ENCODE peak calls at places on chromosomes 5 and 9, in five cellular contexts. One of them, this sample, is unnamed.

GRCh38 chr5:67998709-67999251 is 216.8 kb upstream of the PIK3R1 start:
- DNase-seq in Caco-2: no peak
- DNase-seq in cardiac muscle cell: peak; percentile 15
- DNase-seq in K562: no peak
- DNase-seq in osteoblast: peak; percentile 74
- DNase-seq in this sample: no peak

GRCh38 chr5:565782-566445 is 41.7 kb upstream of the SLC9A3 start:
- DNase-seq in Caco-2: no peak
- DNase-seq in cardiac muscle cell: no peak
- DNase-seq in K562: no peak
- DNase-seq in osteoblast: peak; percentile 93
- DNase-seq in this sample: no peak

GRCh38 chr5:141597814-141598213 is 21.0 kb downstream of the DIAPH1 start:
- DNase-seq in Caco-2: no peak
- DNase-seq in cardiac muscle cell: no peak
- DNase-seq in K562: no peak
- DNase-seq in osteoblast: no peak
- DNase-seq in this sample: no peak

GRCh38 chr9:136466155-136466541 is 16.7 kb downstream of the SEC16A start:
- DNase-seq in Caco-2: no peak
- DNase-seq in cardiac muscle cell: no peak
- DNase-seq in K562: no peak
- DNase-seq in osteoblast: no peak
- DNase-seq in this sample: no peak

GRCh38 chr5:113273949-113274348 is 160.8 kb downstream of the TSSK1B start:
- DNase-seq in Caco-2: no peak
- DNase-seq in cardiac muscle cell: no peak
- DNase-seq in K562: no peak
- DNase-seq in osteoblast: peak; percentile 32
- DNase-seq in this sample: peak; percentile 14

GRCh38 chr5:59773286-59773685 is 120.2 kb downstream of the PDE4D start:
- DNase-seq in Caco-2: no peak
- DNase-seq in cardiac muscle cell: no peak
- DNase-seq in K562: no peak
- DNase-seq in osteoblast: no peak
- DNase-seq in this sample: no peak

GRCh38 chr9:134217431-134218210 is 53.3 kb upstream of the RNU6ATAC start:
- DNase-seq in Caco-2: peak; percentile 71
- DNase-seq in cardiac muscle cell: no peak
- DNase-seq in K562: peak; percentile 50
- DNase-seq in osteoblast: peak; percentile 62
- DNase-seq in this sample: no peak

GRCh38 chr9:25677301-25678146 is 720 bp downstream of the TUSC1 start:
- DNase-seq in Caco-2: peak; percentile 79
- DNase-seq in cardiac muscle cell: peak; percentile 63
- DNase-seq in K562: no peak
- DNase-seq in osteoblast: peak; percentile 92
- DNase-seq in this sample: no peak

GRCh38 chr5:141867139-141867538 is 11.1 kb downstream of the PCDH1 start:
- DNase-seq in Caco-2: no peak
- DNase-seq in cardiac muscle cell: no peak
- DNase-seq in K562: no peak
- DNase-seq in osteoblast: peak; percentile 29
- DNase-seq in this sample: no peak

GRCh38 chr5:43631182-43631910 is 28.4 kb downstream of the NNT start:
- DNase-seq in Caco-2: peak; percentile 70
- DNase-seq in cardiac muscle cell: peak; percentile 94
- DNase-seq in K562: peak; percentile 75
- DNase-seq in osteoblast: peak; percentile 41
- DNase-seq in this sample: peak; percentile 44

GRCh38 chr9:11257992-11258391 is 645.2 kb upstream of the PTPRD start:
- DNase-seq in Caco-2: peak; percentile 6
- DNase-seq in cardiac muscle cell: peak; percentile 71
- DNase-seq in K562: no peak
- DNase-seq in osteoblast: no peak
- DNase-seq in this sample: no peak

GRCh38 chr5:148386041-148386440 is 2.3 kb downstream of the FBXO38 start:
- DNase-seq in Caco-2: no peak
- DNase-seq in cardiac muscle cell: no peak
- DNase-seq in K562: no peak
- DNase-seq in osteoblast: peak; percentile 48
- DNase-seq in this sample: no peak

GRCh38 chr5:105767265-105767664 is 1903.5 kb downstream of the EFNA5 start:
- DNase-seq in Caco-2: no peak
- DNase-seq in cardiac muscle cell: no peak
- DNase-seq in K562: no peak
- DNase-seq in osteoblast: no peak
- DNase-seq in this sample: no peak

GRCh38 chr5:110401881-110402280 is 324.6 kb downstream of the TMEM232 start:
- DNase-seq in Caco-2: no peak
- DNase-seq in cardiac muscle cell: no peak
- DNase-seq in K562: no peak
- DNase-seq in osteoblast: no peak
- DNase-seq in this sample: no peak

GRCh38 chr5:34058532-34058931 is 15.5 kb upstream of the C1QTNF3 start:
- DNase-seq in Caco-2: no peak
- DNase-seq in cardiac muscle cell: no peak
- DNase-seq in K562: no peak
- DNase-seq in osteoblast: no peak
- DNase-seq in this sample: no peak
- TF ChIP-seq CTCF in Caco-2: no peak
- TF ChIP-seq CTCF in cardiac muscle cell: no peak
- TF ChIP-seq CTCF in K562: no peak
- TF ChIP-seq CTCF in osteoblast: no peak
- TF ChIP-seq CTCF in this sample: no peak

GRCh38 chr9:130663258-130664171 is 879 bp upstream of the PRDM12 start:
- DNase-seq in Caco-2: no peak
- DNase-seq in cardiac muscle cell: no peak
- DNase-seq in K562: no peak
- DNase-seq in osteoblast: peak; percentile 92
- DNase-seq in this sample: no peak
- H3K4me1 ChIP-seq in Caco-2: no peaks in the 10 kb centered on the region
- H3K4me1 ChIP-seq in cardiac muscle cell: peaks cover 4% of the 10 kb centered on the region
- H3K4me1 ChIP-seq in K562: peaks cover 69% of the 10 kb centered on the region
- H3K4me1 ChIP-seq in osteoblast: no peaks in the 10 kb centered on the region
- H3K4me1 ChIP-seq in this sample: no peaks in the 10 kb centered on the region

DNA sequence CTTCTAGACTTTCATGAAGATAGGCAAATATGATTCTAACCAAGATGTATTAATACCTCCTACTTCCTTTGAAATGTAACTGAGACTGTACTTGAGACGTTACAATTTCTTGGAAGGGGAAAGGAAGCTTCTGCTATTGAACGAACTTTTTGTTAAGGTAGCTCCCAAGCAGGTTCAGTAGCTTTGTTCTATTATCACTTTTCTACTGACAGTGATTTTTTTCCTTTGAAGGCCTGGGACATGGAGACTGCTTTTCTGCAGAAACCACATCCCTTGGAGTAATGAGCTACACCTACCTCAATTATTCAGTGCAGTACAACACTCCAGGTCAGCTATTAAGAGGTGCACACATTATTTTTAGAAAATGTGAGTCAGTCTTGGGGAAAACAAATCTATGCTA is 56.3 kb upstream of the CDKN2B start:
- DNase-seq in Caco-2: no peak
- DNase-seq in cardiac muscle cell: no peak
- DNase-seq in K562: no peak
- DNase-seq in osteoblast: no peak
- DNase-seq in this sample: no peak
- TF ChIP-seq CTCF in Caco-2: no peak
- TF ChIP-seq CTCF in cardiac muscle cell: no peak
- TF ChIP-seq CTCF in K562: no peak
- TF ChIP-seq CTCF in osteoblast: no peak
- TF ChIP-seq CTCF in this sample: no peak

GRCh38 chr9:130208600-130209347 is 36.6 kb downstream of the NCS1 start:
- DNase-seq in Caco-2: no peak
- DNase-seq in cardiac muscle cell: no peak
- DNase-seq in K562: peak; percentile 70
- DNase-seq in osteoblast: peak; percentile 81
- DNase-seq in this sample: no peak
- H3K4me1 ChIP-seq in Caco-2: no peaks in the 10 kb centered on the region
- H3K4me1 ChIP-seq in cardiac muscle cell: peaks cover under 1% of the 10 kb centered on the region
- H3K4me1 ChIP-seq in K562: peaks cover 43% of the 10 kb centered on the region
- H3K4me1 ChIP-seq in osteoblast: peaks cover 7% of the 10 kb centered on the region
- H3K4me1 ChIP-seq in this sample: no peaks in the 10 kb centered on the region

GRCh38 chr5:8993031-8993430 is 552.8 kb downstream of the SEMA5A start:
- DNase-seq in Caco-2: peak; percentile 6
- DNase-seq in cardiac muscle cell: peak; percentile 5
- DNase-seq in K562: no peak
- DNase-seq in osteoblast: no peak
- DNase-seq in this sample: no peak
- TF ChIP-seq CTCF in Caco-2: peak; percentile 41
- TF ChIP-seq CTCF in cardiac muscle cell: peak; percentile 60
- TF ChIP-seq CTCF in K562: no peak
- TF ChIP-seq CTCF in osteoblast: peak; percentile 57
- TF ChIP-seq CTCF in this sample: peak; percentile 62

This sample was measured in DND-41.